ENCODE peak calls at places on chromosomes 1 and 21, in ten cellular contexts. G is IMR-90, J is stomach, Y is esophagus squamous epithelium, S is epithelial cell of esophagus, D is neural progenitor cell, L is foreskin fibroblast, N is suprapubic skin, V is prostate gland, W is fibroblast of mammary gland. K is an unnamed sample.

GRCh38 chr21:31110430-31110829 is 72.2 kb upstream of the KRTAP19-8 start:
- DNase-seq in G (no peak), J (no peak), Y (no peak), S (no peak), D (no peak), L (no peak), N (no peak), V (no peak), W (no peak), K (no peak)

GRCh38 chr1:22772054-22772453 is 61.4 kb downstream of the EPHB2 start:
- DNase-seq in G (no peak), J (no peak), Y (no peak), S (no peak), D (no peak), L (no peak), N (no peak), V (no peak), W (no peak), K (no peak)

GRCh38 chr1:75471245-75471644 is 139.7 kb downstream of the SLC44A5 start:
- DNase-seq in G (no peak), J (no peak), Y (no peak), S (no peak), D (no peak), L (no peak), N (no peak), V (no peak), W (no peak), K (no peak)

GRCh38 chr1:156143765-156144489 is 9.5 kb upstream of the SEMA4A start:
- DNase-seq in G (no peak), J (no peak), Y (no peak), S (no peak), D (no peak), L (peak; percentile 70), N (no peak), V (no peak), W (peak; percentile 56), K (no peak)

GRCh38 chr1:117095237-117095636 is 26.3 kb downstream of the TRIM45 start:
- DNase-seq in G (peak; percentile 66), J (no peak), Y (no peak), S (no peak), D (no peak), L (peak; percentile 69), N (no peak), V (no peak), W (peak; percentile 90), K (no peak)

GRCh38 chr1:233299450-233299849 is 3.9 kb upstream of the PCNX2 start:
- DNase-seq in G (no peak), J (no peak), Y (no peak), S (no peak), D (no peak), L (no peak), N (no peak), V (no peak), W (no peak), K (no peak)

GRCh38 chr1:171743014-171743870 is 1.4 kb upstream of the VAMP4 start:
- DNase-seq in G (peak; percentile 89), J (no peak), Y (no peak), S (peak; percentile 91), D (no peak), L (peak; percentile 90), N (no peak), V (peak; percentile 14), W (peak; percentile 97), K (no peak)

GRCh38 chr1:223811634-223812101 is 34.1 kb downstream of the TP53BP2 start:
- DNase-seq in G (peak; percentile 49), J (no peak), Y (no peak), S (peak; percentile 44), D (no peak), L (peak; percentile 57), N (no peak), V (no peak), W (peak; percentile 61), K (no peak)

GRCh38 chr1:114458208-114458777 is 52.7 kb downstream of the TRIM33 start:
- DNase-seq in G (peak; percentile 80), J (no peak), Y (no peak), S (peak; percentile 75), D (no peak), L (peak; percentile 72), N (no peak), V (no peak), W (peak; percentile 71), K (no peak)

GRCh38 chr1:236016083-236016482 is 48.8 kb downstream of the NID1 start:
- DNase-seq in G (peak; percentile 14), J (no peak), Y (no peak), S (no peak), D (no peak), L (peak; percentile 96), N (peak; percentile 86), V (no peak), W (peak; percentile 98), K (no peak)

GRCh38 chr1:59434336-59434735 is 137.4 kb downstream of the FGGY start:
- DNase-seq in G (no peak), J (no peak), Y (no peak), S (peak; percentile 37), D (no peak), L (peak; percentile 60), N (no peak), V (no peak), W (no peak), K (no peak)

GRCh38 chr1:7586031-7586941 is 184.8 kb upstream of the VAMP3 start:
- DNase-seq in G (no peak), J (peak; percentile 78), Y (no peak), S (no peak), D (no peak), L (no peak), N (peak; percentile 49), V (no peak), W (no peak), K (no peak)

GRCh38 chr1:14851775-14852174 is 253.3 kb downstream of the KAZN start:
- DNase-seq in G (no peak), J (no peak), Y (no peak), S (no peak), D (no peak), L (no peak), N (no peak), V (no peak), W (no peak), K (no peak)

GRCh38 chr1:51624851-51625250 is 8.0 kb downstream of the OSBPL9 start:
- DNase-seq in G (peak; percentile 47), J (no peak), Y (no peak), S (no peak), D (no peak), L (no peak), N (no peak), V (no peak), W (no peak), K (no peak)

GRCh38 chr1:153354515-153355193 is 3.0 kb upstream of the S100A9 start:
- DNase-seq in G (no peak), J (no peak), Y (no peak), S (no peak), D (no peak), L (no peak), N (no peak), V (no peak), W (no peak), K (no peak)
- TF ChIP-seq CTCF in G (no peak), J (no peak), Y (no peak), S (peak; percentile 23), D (no peak), L (no peak), N (no peak), V (no peak), W (no peak), K (no peak)

DNA sequence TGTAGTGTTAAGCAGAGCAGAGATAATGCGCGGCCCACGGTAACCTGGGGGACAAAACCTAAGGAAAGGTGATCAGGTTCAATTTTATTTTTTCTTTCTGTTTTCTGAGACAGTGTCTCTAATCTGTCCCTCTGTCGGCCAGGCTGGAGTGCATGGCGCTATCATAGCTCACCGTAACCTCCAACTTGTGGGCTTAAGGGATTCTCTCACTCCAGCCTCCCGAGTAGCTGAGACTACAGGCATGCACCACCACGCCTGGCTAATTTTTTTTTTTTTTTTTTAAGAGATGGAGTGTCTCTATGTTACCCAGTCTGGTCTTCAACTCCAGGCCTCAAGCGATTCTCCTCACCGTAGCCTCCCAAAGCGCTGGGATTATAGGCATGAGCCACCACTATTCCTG is 724 bp upstream of the ANKRD35 start:
- DNase-seq in G (no peak), J (no peak), Y (no peak), S (no peak), D (no peak), L (no peak), N (no peak), V (no peak), W (no peak), K (no peak)
- H3K4me3 ChIP-seq in G (peak overlapping the region; percentile 71), J (peak overlapping the region; percentile 88), Y (peak overlapping the region; percentile 72), S (peak overlapping the region; percentile 64), D (peak overlapping the region; percentile 85), L (peak overlapping the region; percentile 78), N (peak overlapping the region; percentile 63), V (peak overlapping the region; percentile 48), W (peak overlapping the region; percentile 73), K (peak overlapping the region; percentile 68)

GRCh38 chr1:184937729-184938128 is 36.6 kb downstream of the NIBAN1 start:
- DNase-seq in G (no peak), J (peak; percentile 32), Y (no peak), S (no peak), D (no peak), L (no peak), N (no peak), V (no peak), W (no peak), K (no peak)

GRCh38 chr1:184940694-184941093 is 33.6 kb downstream of the NIBAN1 start:
- DNase-seq in G (no peak), J (no peak), Y (no peak), S (no peak), D (no peak), L (no peak), N (no peak), V (no peak), W (no peak), K (no peak)

GRCh38 chr1:184941094-184941733 is 33.1 kb downstream of the NIBAN1 start:
- DNase-seq in G (no peak), J (no peak), Y (no peak), S (no peak), D (no peak), L (no peak), N (no peak), V (no peak), W (no peak), K (no peak)

GRCh38 chr1:184941735-184942134 is 32.6 kb downstream of the NIBAN1 start:
- DNase-seq in G (no peak), J (no peak), Y (no peak), S (no peak), D (no peak), L (no peak), N (no peak), V (no peak), W (no peak), K (no peak)

GRCh38 chr1:184940226-184940625 is 34.1 kb downstream of the NIBAN1 start:
- DNase-seq in G (peak; percentile 37), J (no peak), Y (no peak), S (no peak), D (no peak), L (peak; percentile 14), N (no peak), V (no peak), W (no peak), K (no peak)
- TF ChIP-seq CTCF in G (no peak), J (no peak), Y (no peak), S (no peak), D (no peak), L (no peak), N (no peak), V (no peak), W (no peak), K (no peak)

DNA sequence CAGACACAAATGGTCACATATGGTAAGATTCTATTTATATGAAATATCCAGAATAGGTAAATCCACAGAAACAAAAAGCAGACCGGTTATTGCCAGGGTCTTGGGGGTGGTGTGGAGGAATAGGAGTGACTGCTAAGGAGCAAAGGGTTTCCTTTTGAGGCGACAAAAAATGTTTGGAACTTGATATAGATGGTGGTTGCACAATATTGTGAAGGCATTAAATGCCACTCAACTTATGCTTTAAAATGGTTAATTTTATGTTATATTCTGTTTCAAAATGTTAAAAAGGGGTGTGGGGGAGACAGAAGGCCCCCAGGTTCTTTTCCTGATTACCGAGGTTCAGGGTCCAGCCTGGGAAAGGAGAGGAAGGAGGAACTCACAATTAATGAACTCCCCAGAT is 304.4 kb downstream of the RRAGC start:
- DNase-seq in G (no peak), J (no peak), Y (no peak), S (no peak), D (no peak), L (no peak), N (no peak), V (no peak), W (no peak), K (no peak)
- H3K4me3 ChIP-seq in G (no peak overlapping the region), J (no peak overlapping the region), Y (no peak overlapping the region), S (no peak overlapping the region), D (no peak overlapping the region), L (no peak overlapping the region), N (no peak overlapping the region), V (no peak overlapping the region), W (no peak overlapping the region), K (no peak overlapping the region)

K was measured in GM12864.